ENCODE peak calls at places on chromosome 17, in nine cellular contexts. One of them, this sample, is unnamed. For H3K27me3, the result is how much of the 10 kb centered on the place peaks cover.

GRCh38 chr17:79513805-79514535 is 96.9 kb downstream of the RBFOX3 start:
- DNase-seq in HL-60: no peak
- DNase-seq in ovary: no peak
- DNase-seq in tibial nerve: no peak
- DNase-seq in BJ: no peak
- DNase-seq in endothelial cell of umbilical vein: no peak
- DNase-seq in AG04450: no peak
- DNase-seq in lung: no peak
- DNase-seq in Peyer's patch: no peak
- DNase-seq in this sample: no peak

GRCh38 chr17:50062323-50063243 is 6.7 kb downstream of the ITGA3 start:
- DNase-seq in endothelial cell of umbilical vein: no peak
- DNase-seq in BJ: no peak
- DNase-seq in ovary: peak
- DNase-seq in HL-60: no peak
- DNase-seq in tibial nerve: no peak
- DNase-seq in lung: peak
- DNase-seq in AG04450: no peak
- DNase-seq in Peyer's patch: no peak
- DNase-seq in this sample: peak

GRCh38 chr17:75191584-75191983 is 8.8 kb upstream of the SUMO2 start:
- DNase-seq in lung: no peak
- DNase-seq in Peyer's patch: no peak
- DNase-seq in HL-60: no peak
- DNase-seq in endothelial cell of umbilical vein: no peak
- DNase-seq in ovary: no peak
- DNase-seq in tibial nerve: no peak
- DNase-seq in AG04450: no peak
- DNase-seq in BJ: no peak
- DNase-seq in this sample: peak

GRCh38 chr17:7977039-7977438 is 25.4 kb upstream of the GUCY2D start:
- DNase-seq in endothelial cell of umbilical vein: no peak
- DNase-seq in HL-60: no peak
- DNase-seq in ovary: no peak
- DNase-seq in BJ: no peak
- DNase-seq in tibial nerve: no peak
- DNase-seq in Peyer's patch: no peak
- DNase-seq in AG04450: no peak
- DNase-seq in lung: no peak
- DNase-seq in this sample: no peak

GRCh38 chr17:50248255-50248654 is 26.0 kb upstream of the TMEM92 start:
- DNase-seq in tibial nerve: no peak
- DNase-seq in AG04450: no peak
- DNase-seq in endothelial cell of umbilical vein: no peak
- DNase-seq in ovary: no peak
- DNase-seq in lung: no peak
- DNase-seq in Peyer's patch: no peak
- DNase-seq in HL-60: no peak
- DNase-seq in BJ: no peak
- DNase-seq in this sample: no peak

GRCh38 chr17:64160378-64160777 is 30.4 kb upstream of the ERN1 start:
- DNase-seq in tibial nerve: no peak
- DNase-seq in lung: no peak
- DNase-seq in AG04450: no peak
- DNase-seq in BJ: no peak
- DNase-seq in Peyer's patch: no peak
- DNase-seq in ovary: no peak
- DNase-seq in endothelial cell of umbilical vein: no peak
- DNase-seq in HL-60: no peak
- DNase-seq in this sample: no peak

GRCh38 chr17:7046127-7046724 is 2.3 kb upstream of the SLC16A11 start:
- DNase-seq in Peyer's patch: peak
- DNase-seq in lung: peak
- DNase-seq in ovary: peak
- DNase-seq in HL-60: no peak
- DNase-seq in BJ: no peak
- DNase-seq in AG04450: no peak
- DNase-seq in endothelial cell of umbilical vein: no peak
- DNase-seq in tibial nerve: no peak
- DNase-seq in this sample: no peak

GRCh38 chr17:1830288-1830687 is 483 bp downstream of the RPA1 start:
- DNase-seq in HL-60: no peak
- DNase-seq in lung: no peak
- DNase-seq in endothelial cell of umbilical vein: peak
- DNase-seq in Peyer's patch: no peak
- DNase-seq in tibial nerve: no peak
- DNase-seq in ovary: no peak
- DNase-seq in BJ: no peak
- DNase-seq in AG04450: no peak
- DNase-seq in this sample: no peak

GRCh38 chr17:31562447-31562846 is 171.0 kb downstream of the RAB11FIP4 start:
- DNase-seq in endothelial cell of umbilical vein: no peak
- DNase-seq in Peyer's patch: no peak
- DNase-seq in BJ: no peak
- DNase-seq in HL-60: no peak
- DNase-seq in ovary: no peak
- DNase-seq in AG04450: no peak
- DNase-seq in tibial nerve: no peak
- DNase-seq in lung: no peak
- DNase-seq in this sample: no peak

GRCh38 chr17:31561469-31562412 is 170.3 kb downstream of the RAB11FIP4 start:
- DNase-seq in AG04450: no peak
- DNase-seq in lung: no peak
- DNase-seq in HL-60: no peak
- DNase-seq in endothelial cell of umbilical vein: peak
- DNase-seq in Peyer's patch: no peak
- DNase-seq in BJ: no peak
- DNase-seq in tibial nerve: no peak
- DNase-seq in ovary: no peak
- DNase-seq in this sample: no peak

GRCh38 chr17:31560836-31561235 is 169.4 kb downstream of the RAB11FIP4 start:
- DNase-seq in Peyer's patch: no peak
- DNase-seq in lung: no peak
- DNase-seq in BJ: no peak
- DNase-seq in endothelial cell of umbilical vein: peak
- DNase-seq in HL-60: no peak
- DNase-seq in ovary: no peak
- DNase-seq in AG04450: no peak
- DNase-seq in tibial nerve: no peak
- DNase-seq in this sample: no peak

GRCh38 chr17:31558748-31559646 is 167.5 kb downstream of the RAB11FIP4 start:
- DNase-seq in endothelial cell of umbilical vein: peak
- DNase-seq in ovary: peak
- DNase-seq in lung: peak
- DNase-seq in Peyer's patch: peak
- DNase-seq in BJ: no peak
- DNase-seq in AG04450: no peak
- DNase-seq in tibial nerve: peak
- DNase-seq in HL-60: peak
- DNase-seq in this sample: no peak

DNA sequence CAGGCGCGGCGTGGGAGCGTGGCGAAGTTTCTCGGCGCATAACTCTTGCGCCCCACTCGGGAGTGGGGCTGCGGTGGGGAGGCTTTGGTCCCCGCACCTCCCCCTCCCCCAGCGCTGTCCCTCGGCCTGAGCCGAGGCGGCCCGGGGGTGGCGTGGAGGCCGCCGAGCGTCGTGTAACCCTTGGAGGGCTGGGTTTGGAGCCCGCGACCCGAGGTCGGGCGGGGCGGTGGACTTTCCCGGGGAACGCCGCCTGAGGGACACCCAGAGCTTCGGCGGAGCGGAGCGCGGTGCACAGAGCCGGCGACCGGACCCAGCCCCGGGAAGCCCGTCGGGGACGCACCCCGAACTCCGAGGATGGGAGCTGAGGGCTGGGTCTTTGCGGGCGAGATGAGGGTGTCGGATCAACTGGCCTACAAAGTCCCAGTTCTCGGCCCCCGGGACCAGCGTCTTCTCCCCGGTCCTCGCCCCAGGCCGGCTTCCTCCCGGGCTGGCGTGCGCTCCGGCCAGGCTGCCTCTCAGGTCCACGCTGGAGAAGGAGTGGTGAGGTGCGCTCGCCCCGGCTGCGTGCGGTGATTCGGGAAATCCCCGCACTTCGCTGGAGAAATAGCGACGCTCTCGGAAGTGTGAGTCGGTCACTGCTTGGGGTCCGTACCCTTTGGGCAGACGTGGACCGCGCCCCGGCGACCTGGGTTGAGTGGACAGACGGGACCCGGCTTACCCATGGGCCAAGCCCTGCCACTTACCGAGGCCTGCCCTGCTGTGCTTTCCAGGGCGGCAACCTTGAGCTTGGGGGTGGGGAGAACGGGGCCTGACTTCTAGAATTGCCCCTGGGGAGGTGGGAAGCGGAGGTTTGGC is 168.4 kb downstream of the RAB11FIP4 start:
- DNase-seq in BJ: no peak
- DNase-seq in ovary: peak
- DNase-seq in AG04450: no peak
- DNase-seq in lung: no peak
- DNase-seq in endothelial cell of umbilical vein: peak
- DNase-seq in tibial nerve: no peak
- DNase-seq in Peyer's patch: no peak
- DNase-seq in HL-60: no peak
- DNase-seq in this sample: no peak
- TF ChIP-seq CTCF in BJ: no peak
- TF ChIP-seq CTCF in ovary: no peak
- TF ChIP-seq CTCF in AG04450: no peak
- TF ChIP-seq CTCF in lung: no peak
- TF ChIP-seq CTCF in endothelial cell of umbilical vein: no peak
- TF ChIP-seq CTCF in tibial nerve: no peak
- TF ChIP-seq CTCF in Peyer's patch: no peak
- TF ChIP-seq CTCF in HL-60: no peak
- TF ChIP-seq CTCF in this sample: no peak

DNA sequence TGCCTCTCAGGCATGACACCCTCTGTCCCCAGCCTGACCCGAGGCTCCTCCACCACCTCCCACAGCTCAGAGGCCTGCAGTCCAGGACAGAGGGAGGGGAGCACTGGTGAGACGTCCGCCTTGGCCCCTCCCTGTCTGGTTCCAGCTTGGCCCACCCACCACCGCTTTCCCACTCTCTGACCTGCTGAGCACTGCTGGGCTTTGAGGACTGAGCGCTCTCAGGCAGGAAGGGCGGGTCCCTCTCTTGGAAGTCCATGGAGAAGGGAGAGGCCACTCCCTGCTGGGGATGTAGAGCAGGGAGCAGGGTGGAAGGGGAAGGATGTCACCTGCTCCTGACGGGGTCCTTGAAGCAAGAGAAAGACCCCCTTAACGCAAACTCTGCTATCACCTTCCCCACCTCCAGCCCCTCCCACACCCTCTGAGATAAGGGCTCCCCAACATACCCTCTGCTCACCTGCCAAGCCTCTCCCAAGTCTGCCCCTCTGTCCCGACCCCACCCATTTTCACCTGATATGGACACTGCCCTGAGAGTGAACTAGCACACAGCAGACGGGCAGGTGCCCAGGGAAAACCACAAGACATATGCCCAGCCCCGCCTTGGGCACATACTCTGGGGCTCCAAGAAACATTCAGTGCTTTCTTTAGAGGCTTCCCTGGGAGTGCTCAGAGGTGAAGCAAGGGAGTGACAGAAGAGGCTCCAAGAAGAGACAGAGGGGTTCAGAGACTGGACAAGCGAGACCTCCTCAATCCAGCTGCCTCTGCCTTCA is 1.4 kb downstream of the OSBPL7 start:
- DNase-seq in tibial nerve: no peak
- DNase-seq in lung: peak
- DNase-seq in AG04450: no peak
- DNase-seq in Peyer's patch: no peak
- DNase-seq in ovary: no peak
- DNase-seq in endothelial cell of umbilical vein: no peak
- DNase-seq in HL-60: no peak
- DNase-seq in BJ: no peak
- DNase-seq in this sample: no peak
- H3K4me3 ChIP-seq in tibial nerve: no peak
- H3K4me3 ChIP-seq in lung: no peak
- H3K4me3 ChIP-seq in AG04450: peak
- H3K4me3 ChIP-seq in Peyer's patch: no peak
- H3K4me3 ChIP-seq in ovary: peak
- H3K4me3 ChIP-seq in endothelial cell of umbilical vein: no peak
- H3K4me3 ChIP-seq in HL-60: no peak
- H3K4me3 ChIP-seq in BJ: no peak
- H3K4me3 ChIP-seq in this sample: no peak

DNA sequence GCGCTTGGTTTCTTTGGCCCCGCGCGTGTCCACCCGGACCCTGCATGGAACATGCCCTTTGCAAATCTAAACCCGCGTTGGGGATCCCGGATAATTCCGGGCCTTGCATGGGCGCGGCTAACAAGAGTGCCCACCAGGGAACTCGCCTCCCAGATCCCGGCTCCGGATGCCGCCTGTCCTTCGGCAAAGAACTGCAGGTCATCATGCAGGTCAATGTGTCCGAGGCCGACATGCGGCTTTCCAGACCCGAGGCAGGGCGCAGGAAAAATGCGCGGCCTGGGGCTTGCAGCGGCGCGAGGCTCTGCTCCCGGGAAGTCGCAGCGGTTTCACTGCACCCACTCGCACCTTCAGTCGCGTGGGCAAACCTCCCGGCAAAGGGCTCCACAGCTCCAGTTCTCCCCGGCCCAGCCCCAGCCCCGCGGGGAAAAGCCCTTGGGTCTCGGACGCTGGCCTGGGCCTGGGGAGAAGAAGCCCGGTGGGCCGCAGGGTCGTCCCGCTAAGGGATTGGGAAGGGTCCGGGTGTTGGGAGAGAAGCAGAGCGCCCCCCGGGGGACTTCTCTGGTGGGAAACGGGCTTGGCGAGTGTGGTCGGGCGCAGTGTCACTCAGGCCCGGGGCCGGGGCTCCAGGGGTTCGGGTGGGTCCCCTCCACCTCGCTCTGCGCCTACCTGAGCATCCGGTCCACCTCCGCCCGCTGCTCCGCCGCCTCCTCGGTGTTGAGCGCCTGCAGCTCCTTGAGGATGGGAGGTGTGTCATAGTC is 805 bp downstream of the HNF1B start:
- DNase-seq in HL-60: no peak
- DNase-seq in AG04450: no peak
- DNase-seq in BJ: no peak
- DNase-seq in endothelial cell of umbilical vein: no peak
- DNase-seq in lung: peak
- DNase-seq in tibial nerve: no peak
- DNase-seq in ovary: no peak
- DNase-seq in Peyer's patch: no peak
- DNase-seq in this sample: no peak
- H3K27me3 ChIP-seq in HL-60: half or more
- H3K27me3 ChIP-seq in AG04450: half or more
- H3K27me3 ChIP-seq in BJ: half or more
- H3K27me3 ChIP-seq in endothelial cell of umbilical vein: half or more
- H3K27me3 ChIP-seq in lung: under half
- H3K27me3 ChIP-seq in tibial nerve: under half
- H3K27me3 ChIP-seq in ovary: under half
- H3K27me3 ChIP-seq in Peyer's patch: under half
- H3K27me3 ChIP-seq in this sample: under half

DNA sequence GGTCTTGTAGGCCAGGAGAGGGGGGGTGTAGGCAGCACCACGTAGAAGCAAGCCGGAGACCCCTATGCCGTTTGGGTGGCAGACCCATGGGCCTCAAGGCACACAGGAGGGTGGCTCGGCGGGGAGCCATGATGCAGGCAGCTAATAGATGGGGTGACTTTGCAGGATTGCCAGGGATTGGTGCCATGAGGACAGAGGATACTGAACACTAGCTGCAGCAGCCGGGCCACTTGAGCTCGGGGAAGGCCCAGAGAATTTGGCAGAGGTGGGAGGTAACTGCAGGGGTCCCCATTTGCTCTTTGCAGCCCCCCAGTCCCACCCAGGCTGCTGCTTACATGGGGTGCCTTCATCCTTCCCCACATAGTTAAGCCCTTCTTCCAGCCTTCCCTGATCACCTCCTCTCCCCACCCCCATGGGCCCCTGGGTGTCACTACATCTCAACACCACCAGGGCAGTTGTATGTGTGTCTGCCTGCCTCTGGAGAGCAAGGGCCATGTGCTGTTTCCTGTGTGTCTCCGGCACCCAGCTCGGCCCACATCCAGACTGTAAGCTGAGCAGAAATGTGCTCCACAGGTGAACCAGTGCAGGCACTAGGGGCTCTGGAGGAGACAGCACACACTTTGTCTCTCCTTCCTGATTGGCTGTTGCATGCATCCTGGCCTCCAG is 52.1 kb downstream of the SREBF1 start:
- DNase-seq in ovary: peak
- DNase-seq in endothelial cell of umbilical vein: no peak
- DNase-seq in Peyer's patch: no peak
- DNase-seq in AG04450: no peak
- DNase-seq in BJ: no peak
- DNase-seq in HL-60: no peak
- DNase-seq in tibial nerve: no peak
- DNase-seq in lung: no peak
- DNase-seq in this sample: no peak
- TF ChIP-seq CTCF in ovary: no peak
- TF ChIP-seq CTCF in endothelial cell of umbilical vein: peak
- TF ChIP-seq CTCF in Peyer's patch: no peak
- TF ChIP-seq CTCF in AG04450: peak
- TF ChIP-seq CTCF in BJ: peak
- TF ChIP-seq CTCF in HL-60: no peak
- TF ChIP-seq CTCF in tibial nerve: no peak
- TF ChIP-seq CTCF in lung: no peak
- TF ChIP-seq CTCF in this sample: peak

This sample was measured in kidney epithelial cell.